ENCODE peak calls at places on chromosomes 16 and 17, in four cellular contexts. One of them, this sample, is unnamed.

GRCh38 chr16:52873997-52874500 is 178.6 kb downstream of the CHD9NB start:
- DNase-seq in MM.1S: no peak
- DNase-seq in breast epithelium: no peak
- DNase-seq in mammary epithelial cell: no peak
- DNase-seq in this sample: no peak

GRCh38 chr17:82734987-82735866 is at the start of gene FN3K:
- DNase-seq in MM.1S: no peak
- DNase-seq in breast epithelium: no peak
- DNase-seq in mammary epithelial cell: peak; percentile 29
- DNase-seq in this sample: no peak

GRCh38 chr16:85239239-85239638 is 127.0 kb upstream of the CIBAR2 start:
- DNase-seq in MM.1S: no peak
- DNase-seq in breast epithelium: no peak
- DNase-seq in mammary epithelial cell: no peak
- DNase-seq in this sample: no peak

GRCh38 chr17:76385892-76386786 is 1.7 kb downstream of the SPHK1 start:
- DNase-seq in MM.1S: peak; percentile 86
- DNase-seq in breast epithelium: peak; percentile 78
- DNase-seq in mammary epithelial cell: peak; percentile 74
- DNase-seq in this sample: peak; percentile 84

GRCh38 chr17:73198201-73198929 is 5.5 kb downstream of the COG1 start:
- DNase-seq in MM.1S: no peak
- DNase-seq in breast epithelium: no peak
- DNase-seq in mammary epithelial cell: no peak
- DNase-seq in this sample: no peak

GRCh38 chr16:17510532-17510931 is 39.8 kb upstream of the XYLT1 start:
- DNase-seq in MM.1S: no peak
- DNase-seq in breast epithelium: no peak
- DNase-seq in mammary epithelial cell: no peak
- DNase-seq in this sample: no peak

GRCh38 chr17:15501788-15502187 is 34.4 kb upstream of the CDRT4 start:
- DNase-seq in MM.1S: no peak
- DNase-seq in breast epithelium: no peak
- DNase-seq in mammary epithelial cell: no peak
- DNase-seq in this sample: no peak

GRCh38 chr17:40550608-40551007 is 14.7 kb downstream of the CCR7 start:
- DNase-seq in MM.1S: no peak
- DNase-seq in breast epithelium: peak; percentile 49
- DNase-seq in mammary epithelial cell: no peak
- DNase-seq in this sample: peak; percentile 79

GRCh38 chr16:28984619-28985135 is at the start of gene LAT:
- DNase-seq in MM.1S: peak; percentile 69
- DNase-seq in breast epithelium: no peak
- DNase-seq in mammary epithelial cell: no peak
- DNase-seq in this sample: no peak

GRCh38 chr16:67716097-67716496 is 3.0 kb downstream of the GFOD2 start:
- DNase-seq in MM.1S: no peak
- DNase-seq in breast epithelium: no peak
- DNase-seq in mammary epithelial cell: no peak
- DNase-seq in this sample: no peak

GRCh38 chr16:86367291-86368072 is 142.8 kb upstream of the FOXF1 start:
- DNase-seq in MM.1S: no peak
- DNase-seq in breast epithelium: no peak
- DNase-seq in mammary epithelial cell: no peak
- DNase-seq in this sample: no peak

GRCh38 chr17:40175928-40176327 is 1.3 kb upstream of the RAPGEFL1 start:
- DNase-seq in MM.1S: no peak
- DNase-seq in breast epithelium: no peak
- DNase-seq in mammary epithelial cell: no peak
- DNase-seq in this sample: no peak

GRCh38 chr17:57365420-57365819 is 109.1 kb downstream of the MSI2 start:
- DNase-seq in MM.1S: no peak
- DNase-seq in breast epithelium: no peak
- DNase-seq in mammary epithelial cell: no peak
- DNase-seq in this sample: no peak

GRCh38 chr17:66465701-66466100 is 163.3 kb downstream of the PRKCA start:
- DNase-seq in MM.1S: no peak
- DNase-seq in breast epithelium: no peak
- DNase-seq in mammary epithelial cell: no peak
- DNase-seq in this sample: no peak

GRCh38 chr16:30091474-30092372 is at the start of gene TBX6:
- DNase-seq in MM.1S: peak; percentile 96
- DNase-seq in breast epithelium: peak; percentile 89
- DNase-seq in mammary epithelial cell: peak; percentile 84
- DNase-seq in this sample: peak; percentile 89
- TF ChIP-seq CTCF in MM.1S: peak; percentile 73
- TF ChIP-seq CTCF in breast epithelium: peak; percentile 94
- TF ChIP-seq CTCF in mammary epithelial cell: peak; percentile 79
- TF ChIP-seq CTCF in this sample: peak; percentile 74

GRCh38 chr17:31392856-31393748 is 1.6 kb downstream of the RAB11FIP4 start:
- DNase-seq in MM.1S: no peak
- DNase-seq in breast epithelium: no peak
- DNase-seq in mammary epithelial cell: peak; percentile 52
- DNase-seq in this sample: no peak
- TF ChIP-seq CTCF in MM.1S: no peak
- TF ChIP-seq CTCF in breast epithelium: no peak
- TF ChIP-seq CTCF in mammary epithelial cell: no peak
- TF ChIP-seq CTCF in this sample: no peak

DNA sequence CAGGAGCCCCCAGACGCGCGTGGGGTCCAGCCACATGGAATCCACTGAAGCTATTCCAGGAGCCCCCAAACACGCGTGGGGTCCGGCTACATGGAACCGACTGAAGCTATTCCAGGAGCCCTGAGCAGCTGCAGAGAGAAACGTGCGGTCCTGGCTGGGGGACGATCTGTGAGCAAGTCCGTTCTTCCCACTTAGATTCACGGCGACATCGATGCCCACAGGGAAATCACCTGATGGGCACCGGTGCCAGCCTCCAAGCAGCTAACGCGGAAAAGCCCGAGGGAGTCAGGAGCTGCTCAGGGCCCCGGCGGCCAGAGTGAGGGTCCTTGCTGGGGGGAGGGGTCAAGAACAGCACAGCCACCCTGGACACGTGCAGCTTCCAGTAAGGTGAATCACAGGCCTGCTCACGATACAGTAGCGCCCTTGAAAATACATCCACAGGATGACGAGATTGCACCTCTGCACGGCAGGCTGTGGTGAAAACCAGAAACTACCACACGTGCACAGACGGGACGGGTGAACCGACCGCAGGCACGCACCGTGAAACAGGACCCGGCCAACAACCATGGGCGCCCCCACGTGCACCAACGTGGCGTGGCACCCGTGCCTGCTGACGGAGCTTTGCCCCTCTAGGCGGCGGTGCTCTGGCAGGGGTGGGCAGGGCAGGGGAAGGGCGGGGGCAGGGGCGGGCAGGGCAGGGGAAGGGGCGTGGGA is 77.7 kb upstream of the GNG13 start:
- DNase-seq in MM.1S: peak; percentile 33
- DNase-seq in breast epithelium: no peak
- DNase-seq in mammary epithelial cell: no peak
- DNase-seq in this sample: no peak
- TF ChIP-seq CTCF in MM.1S: peak; percentile 39
- TF ChIP-seq CTCF in breast epithelium: no peak
- TF ChIP-seq CTCF in mammary epithelial cell: no peak
- TF ChIP-seq CTCF in this sample: no peak

GRCh38 chr16:83400234-83400633 is 407.5 kb upstream of the HSBP1 start:
- DNase-seq in MM.1S: no peak
- DNase-seq in breast epithelium: no peak
- DNase-seq in mammary epithelial cell: no peak
- DNase-seq in this sample: peak; percentile 8
- TF ChIP-seq CTCF in MM.1S: no peak
- TF ChIP-seq CTCF in breast epithelium: no peak
- TF ChIP-seq CTCF in mammary epithelial cell: no peak
- TF ChIP-seq CTCF in this sample: no peak

GRCh38 chr17:10799407-10799806 is 4.5 kb downstream of the TMEM238L start:
- DNase-seq in MM.1S: no peak
- DNase-seq in breast epithelium: no peak
- DNase-seq in mammary epithelial cell: no peak
- DNase-seq in this sample: no peak
- TF ChIP-seq CTCF in MM.1S: no peak
- TF ChIP-seq CTCF in breast epithelium: no peak
- TF ChIP-seq CTCF in mammary epithelial cell: no peak
- TF ChIP-seq CTCF in this sample: no peak

GRCh38 chr17:30062372-30062771 is 54.2 kb upstream of the NSRP1 start:
- DNase-seq in MM.1S: no peak
- DNase-seq in breast epithelium: no peak
- DNase-seq in mammary epithelial cell: no peak
- DNase-seq in this sample: no peak
- TF ChIP-seq CTCF in MM.1S: no peak
- TF ChIP-seq CTCF in breast epithelium: no peak
- TF ChIP-seq CTCF in mammary epithelial cell: no peak
- TF ChIP-seq CTCF in this sample: no peak

This sample was measured in MCF 10A.